ENCODE peak calls at places on chromosomes 2 and 18, in nine cellular contexts. T, B, E, L, N, U, O, M and C are unnamed samples.

GRCh38 chr2:236675051-236675450 is 105.4 kb downstream of the ACKR3 start:
- DNase-seq in T (no peak), L (no peak), N (no peak), E (no peak), U (no peak), O (no peak), B (no peak), M (no peak), C (no peak)

GRCh38 chr18:9779630-9780029 is 71.5 kb downstream of the RAB31 start:
- DNase-seq in T (no peak), B (no peak), U (no peak), E (no peak), N (no peak), L (peak), O (no peak), M (no peak), C (no peak)

GRCh38 chr2:145273840-145274239 is 753.9 kb upstream of the ZEB2 start:
- DNase-seq in T (no peak), N (no peak), E (no peak), M (no peak), L (peak), O (no peak), U (no peak), B (no peak), C (no peak)

GRCh38 chr2:65153515-65153914 is 23.6 kb upstream of the RAB1A start:
- DNase-seq in U (no peak), T (no peak), N (no peak), O (no peak), M (no peak), L (peak), E (no peak), B (no peak), C (no peak)

GRCh38 chr2:48129256-48129950 is 223.1 kb upstream of the FBXO11 start:
- DNase-seq in L (peak), N (no peak), B (no peak), U (no peak), T (no peak), O (no peak), E (no peak), M (no peak), C (no peak)

GRCh38 chr2:165745916-165746315 is 48.1 kb downstream of the GALNT3 start:
- DNase-seq in E (no peak), T (no peak), U (no peak), N (no peak), L (no peak), M (no peak), B (no peak), O (no peak), C (no peak)

GRCh38 chr2:158644139-158644538 is 151.0 kb upstream of the DAPL1 start:
- DNase-seq in T (no peak), M (no peak), N (no peak), E (no peak), B (no peak), U (no peak), L (peak), O (no peak), C (no peak)

GRCh38 chr18:23137093-23137640 is 1.9 kb downstream of the CABLES1 start:
- DNase-seq in L (no peak), O (no peak), N (no peak), E (peak), B (no peak), T (no peak), U (no peak), M (no peak), C (no peak)

GRCh38 chr18:58781627-58782194 is 83.0 kb upstream of the ZNF532 start:
- DNase-seq in N (peak), O (peak), U (peak), E (peak), L (peak), T (peak), B (peak), M (peak), C (peak)

GRCh38 chr2:15299904-15300528 is 261.1 kb downstream of the NBAS start:
- DNase-seq in O (no peak), U (no peak), L (no peak), B (no peak), M (no peak), T (no peak), E (no peak), N (no peak), C (no peak)

GRCh38 chr2:40405440-40405839 is 46.5 kb downstream of the SLC8A1 start:
- DNase-seq in N (no peak), E (no peak), B (no peak), O (no peak), M (no peak), T (no peak), L (no peak), U (no peak), C (no peak)

GRCh38 chr2:90221300-90221651 is 1529.8 kb downstream of the RPIA start:
- DNase-seq in N (no peak), O (no peak), U (no peak), T (no peak), E (no peak), B (no peak), M (no peak), L (no peak), C (no peak)

GRCh38 chr2:95272299-95272751 is 1.9 kb upstream of the PROM2 start:
- DNase-seq in L (no peak), U (no peak), B (no peak), T (no peak), M (no peak), N (no peak), O (no peak), E (no peak), C (no peak)

GRCh38 chr2:233225230-233226068 is 26.0 kb upstream of the ATG16L1 start:
- DNase-seq in U (no peak), T (no peak), E (no peak), B (no peak), O (no peak), L (no peak), M (no peak), N (no peak), C (no peak)

GRCh38 chr18:31103423-31103822 is 1.2 kb upstream of the DSC2 start:
- DNase-seq in O (no peak), M (no peak), N (no peak), U (no peak), B (no peak), L (no peak), E (no peak), T (no peak), C (no peak)

GRCh38 chr2:85326406-85326945 is 1.3 kb downstream of the TGOLN2 start:
- DNase-seq in M (peak), T (peak), U (peak), L (peak), N (no peak), O (peak), E (no peak), B (no peak), C (peak)

GRCh38 chr2:17958486-17959092 is 80.1 kb downstream of the KCNS3 start:
- DNase-seq in E (no peak), B (no peak), O (no peak), U (no peak), T (no peak), M (no peak), N (no peak), L (no peak), C (no peak)

GRCh38 chr2:159110784-159111183 is 142.3 kb downstream of the TANC1 start:
- DNase-seq in U (no peak), B (no peak), E (no peak), N (no peak), O (no peak), L (no peak), M (no peak), T (no peak), C (no peak)

GRCh38 chr18:53909668-53910067 is 314.8 kb downstream of the MBD2 start:
- DNase-seq in T (peak), L (peak), B (no peak), N (no peak), E (no peak), M (no peak), U (no peak), O (no peak), C (peak)